ENCODE peak calls at places on chromosomes 12 and 14, in eight cellular contexts. One of them, this sample, is unnamed.

GRCh38 chr12:118188690-118189371 is 52.9 kb downstream of the PEBP1 start:
- DNase-seq in right atrium auricular region: peak; percentile 64
- DNase-seq in mammary epithelial cell: peak; percentile 20
- DNase-seq in neural progenitor cell: no peak
- DNase-seq in heart left ventricle: peak; percentile 51
- DNase-seq in uterus: peak; percentile 59
- DNase-seq in BE2C: no peak
- DNase-seq in pancreas: no peak
- DNase-seq in this sample: no peak

GRCh38 chr12:41277019-41277770 is 89.1 kb downstream of the PDZRN4 start:
- DNase-seq in right atrium auricular region: no peak
- DNase-seq in mammary epithelial cell: peak; percentile 9
- DNase-seq in neural progenitor cell: peak; percentile 69
- DNase-seq in heart left ventricle: no peak
- DNase-seq in uterus: no peak
- DNase-seq in BE2C: peak; percentile 33
- DNase-seq in pancreas: no peak
- DNase-seq in this sample: no peak

GRCh38 chr12:107545737-107546363 is 139.7 kb upstream of the PWP1 start:
- DNase-seq in right atrium auricular region: no peak
- DNase-seq in mammary epithelial cell: no peak
- DNase-seq in neural progenitor cell: no peak
- DNase-seq in heart left ventricle: no peak
- DNase-seq in uterus: no peak
- DNase-seq in BE2C: no peak
- DNase-seq in pancreas: no peak
- DNase-seq in this sample: no peak

GRCh38 chr14:45641541-45641940 is 388.5 kb upstream of the MIS18BP1 start:
- DNase-seq in right atrium auricular region: no peak
- DNase-seq in mammary epithelial cell: no peak
- DNase-seq in neural progenitor cell: no peak
- DNase-seq in heart left ventricle: no peak
- DNase-seq in uterus: no peak
- DNase-seq in BE2C: no peak
- DNase-seq in pancreas: no peak
- DNase-seq in this sample: no peak

GRCh38 chr14:104004849-104005248 is 62.5 kb upstream of the RD3L start:
- DNase-seq in right atrium auricular region: no peak
- DNase-seq in mammary epithelial cell: no peak
- DNase-seq in neural progenitor cell: no peak
- DNase-seq in heart left ventricle: no peak
- DNase-seq in uterus: no peak
- DNase-seq in BE2C: no peak
- DNase-seq in pancreas: no peak
- DNase-seq in this sample: no peak

GRCh38 chr14:105891631-105892452 is 365.5 kb downstream of the TMEM121 start:
- DNase-seq in right atrium auricular region: no peak
- DNase-seq in mammary epithelial cell: no peak
- DNase-seq in neural progenitor cell: no peak
- DNase-seq in heart left ventricle: no peak
- DNase-seq in uterus: peak; percentile 2
- DNase-seq in BE2C: peak; percentile 6
- DNase-seq in pancreas: peak; percentile 43
- DNase-seq in this sample: no peak

GRCh38 chr12:78120866-78121590 is 290.3 kb downstream of the NAV3 start:
- DNase-seq in right atrium auricular region: no peak
- DNase-seq in mammary epithelial cell: no peak
- DNase-seq in neural progenitor cell: no peak
- DNase-seq in heart left ventricle: no peak
- DNase-seq in uterus: no peak
- DNase-seq in BE2C: no peak
- DNase-seq in pancreas: no peak
- DNase-seq in this sample: no peak

GRCh38 chr12:54700301-54700700 is 52.1 kb upstream of the DCD start:
- DNase-seq in right atrium auricular region: no peak
- DNase-seq in mammary epithelial cell: no peak
- DNase-seq in neural progenitor cell: no peak
- DNase-seq in heart left ventricle: no peak
- DNase-seq in uterus: no peak
- DNase-seq in BE2C: no peak
- DNase-seq in pancreas: no peak
- DNase-seq in this sample: no peak

GRCh38 chr12:117100251-117100650 is 1.0 kb upstream of the TESC start:
- DNase-seq in right atrium auricular region: no peak
- DNase-seq in mammary epithelial cell: no peak
- DNase-seq in neural progenitor cell: peak; percentile 52
- DNase-seq in heart left ventricle: no peak
- DNase-seq in uterus: no peak
- DNase-seq in BE2C: no peak
- DNase-seq in pancreas: no peak
- DNase-seq in this sample: no peak

GRCh38 chr12:62730649-62731377 is 204.1 kb downstream of the PPM1H start:
- DNase-seq in right atrium auricular region: no peak
- DNase-seq in mammary epithelial cell: peak; percentile 55
- DNase-seq in neural progenitor cell: no peak
- DNase-seq in heart left ventricle: no peak
- DNase-seq in uterus: no peak
- DNase-seq in BE2C: no peak
- DNase-seq in pancreas: no peak
- DNase-seq in this sample: no peak

GRCh38 chr12:120677765-120678473 is 9.0 kb upstream of the MLEC start:
- DNase-seq in right atrium auricular region: no peak
- DNase-seq in mammary epithelial cell: peak; percentile 18
- DNase-seq in neural progenitor cell: no peak
- DNase-seq in heart left ventricle: peak; percentile 55
- DNase-seq in uterus: peak; percentile 64
- DNase-seq in BE2C: no peak
- DNase-seq in pancreas: no peak
- DNase-seq in this sample: no peak

GRCh38 chr12:96399081-96399918 is 939 bp downstream of the CDK17 start:
- DNase-seq in right atrium auricular region: peak; percentile 82
- DNase-seq in mammary epithelial cell: peak; percentile 61
- DNase-seq in neural progenitor cell: peak; percentile 82
- DNase-seq in heart left ventricle: peak; percentile 83
- DNase-seq in uterus: peak; percentile 84
- DNase-seq in BE2C: peak; percentile 69
- DNase-seq in pancreas: peak; percentile 87
- DNase-seq in this sample: peak; percentile 12

GRCh38 chr12:89160716-89161123 is 191.6 kb downstream of the DUSP6 start:
- DNase-seq in right atrium auricular region: peak; percentile 74
- DNase-seq in mammary epithelial cell: peak; percentile 93
- DNase-seq in neural progenitor cell: no peak
- DNase-seq in heart left ventricle: peak; percentile 74
- DNase-seq in uterus: peak; percentile 36
- DNase-seq in BE2C: peak; percentile 8
- DNase-seq in pancreas: no peak
- DNase-seq in this sample: peak; percentile 8

GRCh38 chr14:35687335-35687939 is 121.7 kb downstream of the RALGAPA1 start:
- DNase-seq in right atrium auricular region: no peak
- DNase-seq in mammary epithelial cell: peak; percentile 25
- DNase-seq in neural progenitor cell: peak; percentile 75
- DNase-seq in heart left ventricle: no peak
- DNase-seq in uterus: no peak
- DNase-seq in BE2C: peak; percentile 59
- DNase-seq in pancreas: no peak
- DNase-seq in this sample: no peak

GRCh38 chr14:61025239-61026223 is 44.5 kb downstream of the SLC38A6 start:
- DNase-seq in right atrium auricular region: peak; percentile 70
- DNase-seq in mammary epithelial cell: peak; percentile 55
- DNase-seq in neural progenitor cell: peak; percentile 75
- DNase-seq in heart left ventricle: peak; percentile 44
- DNase-seq in uterus: peak; percentile 50
- DNase-seq in BE2C: peak; percentile 49
- DNase-seq in pancreas: peak; percentile 33
- DNase-seq in this sample: peak; percentile 14

GRCh38 chr14:70779667-70780066 is 29.6 kb downstream of the MAP3K9 start:
- DNase-seq in right atrium auricular region: no peak
- DNase-seq in mammary epithelial cell: no peak
- DNase-seq in neural progenitor cell: no peak
- DNase-seq in heart left ventricle: peak; percentile 66
- DNase-seq in uterus: no peak
- DNase-seq in BE2C: no peak
- DNase-seq in pancreas: no peak
- DNase-seq in this sample: no peak

GRCh38 chr14:79443602-79444001 is 767.7 kb downstream of the DIO2 start:
- DNase-seq in right atrium auricular region: no peak
- DNase-seq in mammary epithelial cell: no peak
- DNase-seq in neural progenitor cell: no peak
- DNase-seq in heart left ventricle: no peak
- DNase-seq in uterus: no peak
- DNase-seq in BE2C: no peak
- DNase-seq in pancreas: no peak
- DNase-seq in this sample: no peak

GRCh38 chr12:109393437-109394345 is 46.0 kb downstream of the MYO1H start:
- DNase-seq in right atrium auricular region: no peak
- DNase-seq in mammary epithelial cell: peak; percentile 41
- DNase-seq in neural progenitor cell: peak; percentile 67
- DNase-seq in heart left ventricle: no peak
- DNase-seq in uterus: peak; percentile 43
- DNase-seq in BE2C: peak; percentile 44
- DNase-seq in pancreas: no peak
- DNase-seq in this sample: no peak

GRCh38 chr14:87494010-87494409 is 499.0 kb downstream of the GALC start:
- DNase-seq in right atrium auricular region: no peak
- DNase-seq in mammary epithelial cell: no peak
- DNase-seq in neural progenitor cell: no peak
- DNase-seq in heart left ventricle: no peak
- DNase-seq in uterus: no peak
- DNase-seq in BE2C: no peak
- DNase-seq in pancreas: no peak
- DNase-seq in this sample: no peak

GRCh38 chr12:51323317-51323960 is 535 bp downstream of the BIN2 start:
- DNase-seq in right atrium auricular region: no peak
- DNase-seq in mammary epithelial cell: no peak
- DNase-seq in neural progenitor cell: no peak
- DNase-seq in heart left ventricle: no peak
- DNase-seq in uterus: no peak
- DNase-seq in BE2C: no peak
- DNase-seq in pancreas: no peak
- DNase-seq in this sample: no peak
- H3K4me3 ChIP-seq in right atrium auricular region: no peak overlapping the region
- H3K4me3 ChIP-seq in mammary epithelial cell: no peak overlapping the region
- H3K4me3 ChIP-seq in neural progenitor cell: no peak overlapping the region
- H3K4me3 ChIP-seq in heart left ventricle: peak overlapping the region; percentile 48
- H3K4me3 ChIP-seq in uterus: no peak overlapping the region
- H3K4me3 ChIP-seq in BE2C: no peak overlapping the region
- H3K4me3 ChIP-seq in pancreas: no peak overlapping the region
- H3K4me3 ChIP-seq in this sample: peak overlapping the region; percentile 65

GRCh38 chr12:57527184-57527583 is 4.6 kb downstream of the MBD6 start:
- DNase-seq in right atrium auricular region: no peak
- DNase-seq in mammary epithelial cell: no peak
- DNase-seq in neural progenitor cell: no peak
- DNase-seq in heart left ventricle: no peak
- DNase-seq in uterus: no peak
- DNase-seq in BE2C: no peak
- DNase-seq in pancreas: no peak
- DNase-seq in this sample: no peak

GRCh38 chr12:57524814-57525614 is 2.4 kb downstream of the MBD6 start:
- DNase-seq in right atrium auricular region: no peak
- DNase-seq in mammary epithelial cell: no peak
- DNase-seq in neural progenitor cell: no peak
- DNase-seq in heart left ventricle: no peak
- DNase-seq in uterus: peak; percentile 31
- DNase-seq in BE2C: no peak
- DNase-seq in pancreas: peak; percentile 51
- DNase-seq in this sample: no peak

GRCh38 chr12:57526477-57527126 is 4.0 kb downstream of the MBD6 start:
- DNase-seq in right atrium auricular region: no peak
- DNase-seq in mammary epithelial cell: no peak
- DNase-seq in neural progenitor cell: no peak
- DNase-seq in heart left ventricle: no peak
- DNase-seq in uterus: no peak
- DNase-seq in BE2C: no peak
- DNase-seq in pancreas: peak; percentile 61
- DNase-seq in this sample: no peak

GRCh38 chr12:57523706-57524614 is 1.3 kb downstream of the MBD6 start:
- DNase-seq in right atrium auricular region: no peak
- DNase-seq in mammary epithelial cell: no peak
- DNase-seq in neural progenitor cell: no peak
- DNase-seq in heart left ventricle: no peak
- DNase-seq in uterus: peak; percentile 29
- DNase-seq in BE2C: no peak
- DNase-seq in pancreas: peak; percentile 66
- DNase-seq in this sample: no peak

DNA sequence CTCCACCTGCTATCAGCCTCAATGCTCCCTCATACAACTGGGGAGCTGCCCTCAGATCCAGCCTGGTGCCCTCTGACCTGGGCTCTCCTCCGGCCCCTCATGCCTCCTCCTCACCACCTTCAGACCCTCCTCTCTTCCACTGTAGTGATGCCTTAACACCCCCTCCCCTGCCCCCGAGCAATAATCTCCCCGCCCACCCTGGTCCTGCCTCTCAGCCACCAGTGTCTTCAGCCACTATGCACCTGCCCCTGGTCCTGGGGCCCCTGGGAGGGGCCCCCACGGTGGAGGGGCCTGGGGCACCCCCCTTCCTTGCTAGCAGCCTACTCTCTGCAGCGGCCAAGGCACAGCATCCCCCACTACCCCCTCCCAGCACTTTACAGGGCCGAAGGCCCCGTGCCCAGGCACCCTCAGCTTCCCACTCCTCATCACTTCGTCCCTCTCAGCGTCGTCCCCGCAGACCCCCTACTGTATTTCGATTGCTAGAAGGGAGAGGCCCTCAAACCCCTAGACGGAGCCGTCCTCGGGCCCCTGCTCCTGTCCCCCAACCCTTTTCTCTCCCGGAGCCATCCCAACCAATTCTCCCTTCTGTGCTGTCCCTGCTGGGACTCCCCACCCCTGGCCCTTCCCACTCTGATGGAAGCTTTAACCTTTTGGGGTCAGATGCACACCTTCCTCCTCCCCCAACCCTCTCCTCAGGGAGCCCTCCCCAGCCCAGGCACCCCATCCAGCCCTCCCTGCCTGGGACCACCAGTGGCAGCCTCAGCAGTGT is 3.2 kb downstream of the MBD6 start:
- DNase-seq in right atrium auricular region: no peak
- DNase-seq in mammary epithelial cell: no peak
- DNase-seq in neural progenitor cell: no peak
- DNase-seq in heart left ventricle: no peak
- DNase-seq in uterus: no peak
- DNase-seq in BE2C: no peak
- DNase-seq in pancreas: no peak
- DNase-seq in this sample: no peak
- TF ChIP-seq CTCF in right atrium auricular region: no peak
- TF ChIP-seq CTCF in mammary epithelial cell: no peak
- TF ChIP-seq CTCF in neural progenitor cell: no peak
- TF ChIP-seq CTCF in heart left ventricle: no peak
- TF ChIP-seq CTCF in uterus: no peak
- TF ChIP-seq CTCF in BE2C: no peak
- TF ChIP-seq CTCF in pancreas: no peak
- TF ChIP-seq CTCF in this sample: no peak

GRCh38 chr12:5439788-5440300 is 7.9 kb downstream of the NTF3 start:
- DNase-seq in right atrium auricular region: no peak
- DNase-seq in mammary epithelial cell: no peak
- DNase-seq in neural progenitor cell: no peak
- DNase-seq in heart left ventricle: no peak
- DNase-seq in uterus: no peak
- DNase-seq in BE2C: no peak
- DNase-seq in pancreas: no peak
- DNase-seq in this sample: no peak
- H3K27me3 ChIP-seq in right atrium auricular region: no peaks in the 10 kb centered on the region
- H3K27me3 ChIP-seq in mammary epithelial cell: peaks cover 5% of the 10 kb centered on the region
- H3K27me3 ChIP-seq in neural progenitor cell: peaks cover 22% of the 10 kb centered on the region
- H3K27me3 ChIP-seq in heart left ventricle: no peaks in the 10 kb centered on the region
- H3K27me3 ChIP-seq in uterus: no peaks in the 10 kb centered on the region
- H3K27me3 ChIP-seq in BE2C: peaks cover 38% of the 10 kb centered on the region
- H3K27me3 ChIP-seq in pancreas: no peaks in the 10 kb centered on the region
- H3K27me3 ChIP-seq in this sample: no peaks in the 10 kb centered on the region

GRCh38 chr14:97185186-97185585 is 388.0 kb downstream of the VRK1 start:
- DNase-seq in right atrium auricular region: no peak
- DNase-seq in mammary epithelial cell: no peak
- DNase-seq in neural progenitor cell: peak; percentile 48
- DNase-seq in heart left ventricle: no peak
- DNase-seq in uterus: no peak
- DNase-seq in BE2C: no peak
- DNase-seq in pancreas: no peak
- DNase-seq in this sample: no peak
- H3K4me3 ChIP-seq in right atrium auricular region: no peak overlapping the region
- H3K4me3 ChIP-seq in mammary epithelial cell: no peak overlapping the region
- H3K4me3 ChIP-seq in neural progenitor cell: no peak overlapping the region
- H3K4me3 ChIP-seq in heart left ventricle: no peak overlapping the region
- H3K4me3 ChIP-seq in uterus: no peak overlapping the region
- H3K4me3 ChIP-seq in BE2C: no peak overlapping the region
- H3K4me3 ChIP-seq in pancreas: no peak overlapping the region
- H3K4me3 ChIP-seq in this sample: no peak overlapping the region

This sample was measured in thoracic aorta.